ENCODE peak calls at places on chromosomes 7 and 10, in five cellular contexts. X is mammary epithelial cell, D is astrocyte, F is Panc1, V is heart left ventricle. B is an unnamed sample.

GRCh38 chr10:24215603-24216002 is 6.7 kb downstream of the KIAA1217 start:
- DNase-seq in F (no peak), X (no peak), V (no peak), D (no peak), B (no peak)

GRCh38 chr7:63047061-63047460 is 951.6 kb upstream of the ZNF722 start:
- DNase-seq in X (no peak), V (no peak), D (no peak), F (no peak), B (no peak)

GRCh38 chr10:29734640-29734979 is 99.8 kb upstream of the SVIL start:
- DNase-seq in V (peak; percentile 22), F (no peak), D (no peak), X (peak; percentile 41), B (no peak)

GRCh38 chr10:126041804-126042231 is 145.5 kb downstream of the FANK1 start:
- DNase-seq in D (peak; percentile 54), F (no peak), X (peak; percentile 27), V (peak; percentile 84), B (no peak)

GRCh38 chr7:38716397-38716796 is 85.2 kb upstream of the AMPH start:
- DNase-seq in V (no peak), X (no peak), D (no peak), F (no peak), B (no peak)

GRCh38 chr10:122974543-122975064 is 5.6 kb upstream of the PSTK start:
- DNase-seq in D (no peak), X (no peak), F (no peak), V (no peak), B (no peak)

GRCh38 chr7:99791021-99791420 is 7.0 kb upstream of the CYP3A4 start:
- DNase-seq in X (peak; percentile 84), D (no peak), V (no peak), F (no peak), B (peak; percentile 22)

GRCh38 chr7:142785841-142786250 is 15.1 kb downstream of the PRSS2 start:
- DNase-seq in V (no peak), F (no peak), D (no peak), X (no peak), B (no peak)

GRCh38 chr7:36153571-36154097 is 580 bp downstream of the EEPD1 start:
- DNase-seq in X (no peak), V (peak; percentile 40), F (no peak), D (no peak), B (no peak)

DNA sequence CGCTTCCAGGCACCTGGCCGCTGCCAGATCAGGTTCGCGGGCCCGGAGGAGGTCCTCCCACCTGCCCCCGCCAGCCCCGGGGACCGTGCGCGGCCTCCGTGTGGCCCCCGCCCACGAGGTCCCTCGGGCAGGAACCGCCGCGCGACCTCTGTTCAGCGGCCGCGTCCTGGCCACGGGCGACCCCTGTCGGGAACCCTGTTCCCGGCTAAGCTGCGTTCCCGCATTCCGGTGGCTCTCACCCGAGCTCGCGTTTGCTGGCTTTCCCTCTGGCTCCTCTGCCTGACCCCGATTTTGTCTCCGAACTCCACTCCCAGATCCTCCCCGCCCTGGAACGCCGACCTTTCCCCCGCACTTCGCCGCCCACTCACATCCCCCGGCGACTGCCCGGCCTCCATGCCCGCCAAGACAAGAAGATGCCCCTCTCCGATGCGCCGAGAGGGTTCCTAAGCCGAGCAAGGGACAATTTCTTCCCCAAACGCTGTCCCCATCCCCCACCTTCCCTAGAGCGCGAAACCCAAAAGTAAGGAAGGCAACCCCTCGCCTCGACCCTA is 2.3 kb downstream of the SFMBT2 start:
- DNase-seq in X (peak; percentile 39), D (no peak), V (peak; percentile 83), F (no peak), B (no peak)
- H3K4me3 ChIP-seq in X (peak overlapping the region; percentile 32), D (peak overlapping the region; percentile 76), V (peak overlapping the region; percentile 64), F (peak overlapping the region; percentile 49), B (no peak overlapping the region)

GRCh38 chr7:340979-341694 is 51.2 kb downstream of the FOXL3 start:
- DNase-seq in X (no peak), V (no peak), F (no peak), D (no peak), B (no peak)

GRCh38 chr7:339062-339342 is 49.0 kb downstream of the FOXL3 start:
- DNase-seq in X (no peak), F (no peak), V (no peak), D (no peak), B (no peak)

GRCh38 chr7:339696-340095 is 49.7 kb downstream of the FOXL3 start:
- DNase-seq in D (no peak), X (no peak), F (no peak), V (no peak), B (no peak)

GRCh38 chr7:341841-342638 is 52.1 kb downstream of the FOXL3 start:
- DNase-seq in D (no peak), V (peak; percentile 47), F (no peak), X (no peak), B (peak; percentile 27)

DNA sequence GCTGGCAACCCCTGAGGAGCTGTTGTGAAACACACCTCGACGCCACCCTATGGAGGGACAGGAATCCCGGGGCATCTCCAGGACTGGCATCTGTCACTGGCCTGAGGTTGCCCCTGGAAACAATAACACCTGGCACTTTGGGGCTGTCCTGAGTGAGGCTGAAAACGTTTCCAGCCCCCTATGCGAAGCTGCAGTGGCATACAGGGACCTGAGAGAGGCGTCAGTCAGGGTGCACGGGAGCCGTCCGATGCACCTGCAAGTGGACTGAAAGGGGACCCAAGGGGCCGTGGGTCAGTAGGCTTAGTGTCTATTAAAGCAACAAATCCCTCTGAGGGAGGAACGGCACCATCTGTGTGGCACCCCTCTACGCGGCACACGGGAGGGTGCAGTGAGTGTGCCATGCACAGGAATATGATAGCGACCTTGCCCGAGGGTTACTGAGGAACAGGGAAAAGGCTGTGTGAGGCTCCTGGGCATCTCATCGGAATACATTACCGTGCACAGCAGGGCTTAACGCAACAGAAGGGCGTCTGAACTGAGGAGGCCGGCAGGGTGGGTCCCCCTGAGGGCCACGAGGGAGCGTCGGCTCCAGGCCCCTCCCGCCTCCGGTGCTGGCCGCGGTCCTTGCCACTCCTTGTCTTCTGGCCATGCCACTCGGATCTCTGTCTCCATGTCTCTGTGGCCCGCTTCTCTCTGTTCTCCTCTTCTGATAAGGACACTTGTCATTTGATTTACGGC is 50.4 kb downstream of the FOXL3 start:
- DNase-seq in V (no peak), X (no peak), D (no peak), F (no peak), B (no peak)
- H3K9me3 ChIP-seq in V (no peaks in the 10 kb centered on the region), X (no peaks in the 10 kb centered on the region), D (no peaks in the 10 kb centered on the region), F (no peaks in the 10 kb centered on the region), B (no peaks in the 10 kb centered on the region)

GRCh38 chr7:84855758-84856157 is 331.1 kb downstream of the SEMA3D start:
- DNase-seq in V (no peak), X (no peak), F (no peak), D (no peak), B (no peak)

GRCh38 chr7:84857336-84857735 is 329.5 kb downstream of the SEMA3D start:
- DNase-seq in D (no peak), V (no peak), X (no peak), F (no peak), B (no peak)
- H3K4me3 ChIP-seq in D (no peak overlapping the region), V (no peak overlapping the region), X (no peak overlapping the region), F (no peak overlapping the region), B (no peak overlapping the region)

DNA sequence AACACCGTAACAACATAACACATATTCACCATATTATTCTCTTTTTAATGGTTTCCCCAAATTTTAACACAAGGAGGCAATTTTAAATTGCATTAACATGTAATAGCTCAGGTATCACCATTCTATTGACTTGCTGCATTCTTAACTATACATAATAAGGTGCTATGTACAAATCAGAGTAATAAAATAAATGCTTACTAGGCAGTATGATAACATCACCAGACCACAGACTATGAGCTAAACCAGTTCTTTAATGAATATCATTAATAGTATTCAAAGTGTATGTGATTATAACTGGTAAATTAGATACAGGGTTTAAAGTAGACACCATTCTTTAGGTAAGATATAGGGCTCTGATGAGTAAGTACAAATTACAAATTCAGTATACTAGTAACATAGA is 226.6 kb downstream of the DNAJC1 start:
- DNase-seq in F (no peak), D (no peak), X (no peak), V (no peak), B (no peak)
- H3K9me3 ChIP-seq in F (no peaks in the 10 kb centered on the region), D (no peaks in the 10 kb centered on the region), X (no peaks in the 10 kb centered on the region), V (no peaks in the 10 kb centered on the region), B (no peaks in the 10 kb centered on the region)

GRCh38 chr7:67625257-67625713 is 628.7 kb downstream of the TYW1 start:
- DNase-seq in F (peak; percentile 24), X (no peak), V (peak; percentile 80), D (peak; percentile 32), B (peak; percentile 71)
- H3K4me3 ChIP-seq in F (peak overlapping the region; percentile 17), X (no peak overlapping the region), V (no peak overlapping the region), D (peak overlapping the region; percentile 35), B (no peak overlapping the region)

GRCh38 chr7:156166692-156167416 is 354.6 kb upstream of the SHH start:
- DNase-seq in X (no peak), F (no peak), V (no peak), D (no peak), B (no peak)

GRCh38 chr7:156160811-156161210 is 348.5 kb upstream of the SHH start:
- DNase-seq in X (no peak), D (no peak), V (no peak), F (no peak), B (peak; percentile 6)

GRCh38 chr7:156162451-156162850 is 350.2 kb upstream of the SHH start:
- DNase-seq in V (no peak), F (no peak), D (no peak), X (no peak), B (no peak)

GRCh38 chr7:156167417-156167807 is 355.1 kb upstream of the SHH start:
- DNase-seq in X (no peak), D (no peak), F (no peak), V (no peak), B (no peak)

DNA sequence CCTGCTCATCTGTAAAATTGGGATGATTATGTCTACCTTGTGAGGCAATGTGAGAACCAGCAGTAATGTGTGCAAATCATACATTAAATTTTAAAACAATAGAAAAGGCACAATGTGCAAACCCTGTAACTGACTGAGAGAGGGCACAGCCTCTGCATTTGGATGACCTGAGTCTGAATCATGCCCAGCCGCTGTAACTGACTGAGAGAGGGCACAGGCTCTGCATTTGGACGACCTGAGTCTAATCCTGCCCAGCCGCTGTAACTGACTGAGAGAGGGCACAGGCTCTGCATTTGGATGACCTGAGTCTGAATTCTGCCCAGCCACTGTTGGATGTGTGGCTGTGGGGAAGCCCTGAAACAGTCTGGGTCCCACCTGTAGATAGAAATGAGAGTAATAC is 351.5 kb upstream of the SHH start:
- DNase-seq in F (no peak), D (no peak), X (no peak), V (no peak), B (no peak)
- H3K9me3 ChIP-seq in F (no peaks in the 10 kb centered on the region), D (no peaks in the 10 kb centered on the region), X (no peaks in the 10 kb centered on the region), V (no peaks in the 10 kb centered on the region), B (no peaks in the 10 kb centered on the region)

DNA sequence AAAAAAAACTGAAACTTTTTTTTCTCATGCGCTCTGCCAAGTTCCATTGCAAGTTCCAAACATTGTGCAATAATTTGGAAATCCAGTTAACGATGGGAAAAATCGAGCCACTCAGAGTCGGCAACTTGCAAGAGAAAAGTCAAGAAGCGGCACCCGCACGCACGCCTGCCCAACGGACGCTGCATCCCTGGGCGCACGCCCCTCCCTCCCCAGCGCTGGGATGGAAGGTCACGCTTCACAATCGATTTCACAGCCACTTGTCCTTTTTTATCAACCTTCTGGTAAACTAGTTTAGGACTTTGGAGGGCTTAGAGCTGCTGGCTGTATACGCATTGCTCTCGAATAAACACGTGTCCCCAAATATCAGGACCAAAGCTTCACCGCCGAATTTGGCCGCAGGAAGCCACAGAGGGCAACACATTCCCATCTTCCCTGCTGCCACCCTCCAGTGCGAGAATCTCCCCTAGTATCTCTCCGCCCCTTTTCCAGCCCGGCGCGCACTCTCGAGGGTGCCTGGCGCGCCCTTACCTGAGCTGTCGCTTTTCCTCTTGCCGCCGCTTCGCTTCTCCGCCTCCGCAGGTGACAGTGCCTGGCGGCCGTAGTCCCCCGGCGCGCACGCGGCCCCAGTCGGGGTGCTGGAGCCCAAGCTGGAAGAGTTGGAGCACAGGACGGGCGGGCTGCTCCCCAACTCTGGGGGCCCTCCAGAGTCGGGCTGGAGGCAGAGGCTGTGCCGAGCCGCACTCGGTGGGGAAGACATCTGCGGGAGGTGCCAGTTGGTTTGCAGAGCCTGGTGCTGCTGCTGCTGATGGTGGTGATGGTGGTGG is 913 bp downstream of the MEOX2 start:
- DNase-seq in V (peak; percentile 52), F (no peak), X (peak; percentile 3), D (peak; percentile 7), B (peak; percentile 18)
- H3K4me3 ChIP-seq in V (peak overlapping the region; percentile 80), F (peak overlapping the region; percentile 23), X (no peak overlapping the region), D (peak overlapping the region; percentile 36), B (peak overlapping the region; percentile 22)

B was measured in MG63.